ENCODE peak calls at places on chromosomes 2 and 18, in seven cellular contexts. B is GM23248, Z is GM23338, L is hepatocyte, C is PC-3, H is neural progenitor cell, S is HCT116. G is an unnamed sample. For H3K36me3, the result is how much of the 10 kb centered on the place peaks cover.

GRCh38 chr2:121791801-121792221 is 36.4 kb downstream of the TSN start:
- DNase-seq in Z (peak), C (no peak), B (no peak), H (no peak), L (no peak), S (no peak), G (no peak)

GRCh38 chr2:223243233-223243632 is 191.2 kb downstream of the KCNE4 start:
- DNase-seq in H (no peak), S (no peak), C (no peak), B (no peak), L (no peak), Z (no peak), G (no peak)

GRCh38 chr2:18345848-18346247 is 214.6 kb downstream of the RDH14 start:
- DNase-seq in S (no peak), B (peak), L (peak), C (peak), Z (no peak), H (no peak), G (no peak)

GRCh38 chr2:196758474-196759377 is 40.8 kb downstream of the GTF3C3 start:
- DNase-seq in Z (no peak), L (no peak), H (no peak), B (peak), S (no peak), C (peak), G (peak)

GRCh38 chr2:215652432-215652831 is 216.6 kb upstream of the FN1 start:
- DNase-seq in C (no peak), Z (no peak), L (no peak), S (no peak), H (no peak), B (peak), G (no peak)

GRCh38 chr18:2030647-2031046 is 540.7 kb downstream of the METTL4 start:
- DNase-seq in L (no peak), Z (no peak), H (no peak), C (no peak), B (no peak), S (no peak), G (no peak)

GRCh38 chr2:29113891-29114321 is 1.3 kb upstream of the CLIP4 start:
- DNase-seq in S (peak), B (peak), Z (no peak), L (peak), C (peak), H (no peak), G (no peak)

GRCh38 chr2:37631698-37632097 is 39.7 kb downstream of the CDC42EP3 start:
- DNase-seq in H (no peak), Z (no peak), C (no peak), B (no peak), S (no peak), L (no peak), G (no peak)

GRCh38 chr2:126656311-126657145 is 570 bp downstream of the GYPC start:
- DNase-seq in C (no peak), L (peak), S (no peak), B (peak), Z (peak), H (peak), G (peak)

GRCh38 chr2:240916571-240917008 is 10.5 kb downstream of the CROCC2 start:
- DNase-seq in L (peak), S (no peak), B (peak), C (peak), Z (peak), H (peak), G (no peak)

GRCh38 chr18:7812431-7813063 is 245.4 kb downstream of the PTPRM start:
- DNase-seq in S (no peak), L (no peak), H (no peak), B (peak), Z (no peak), C (peak), G (no peak)

GRCh38 chr2:45067859-45068642 is 58.8 kb upstream of the SIX2 start:
- DNase-seq in Z (peak), C (no peak), S (no peak), B (peak), H (peak), L (peak), G (no peak)

GRCh38 chr2:230660294-230661060 is 52.2 kb upstream of the CAB39 start:
- DNase-seq in C (no peak), H (no peak), S (no peak), B (no peak), Z (no peak), L (no peak), G (peak)

GRCh38 chr2:172429351-172429968 is 2.1 kb downstream of the ITGA6 start:
- DNase-seq in B (peak), S (no peak), L (peak), C (peak), H (peak), Z (no peak), G (no peak)

GRCh38 chr2:240350696-240351087 is 84.8 kb upstream of the GPC1 start:
- DNase-seq in B (peak), L (no peak), C (no peak), H (no peak), Z (no peak), S (no peak), G (no peak)

GRCh38 chr18:941331-941730 is 36.7 kb downstream of the ADCYAP1 start:
- DNase-seq in L (no peak), C (no peak), B (no peak), Z (no peak), S (no peak), H (no peak), G (no peak)
- TF ChIP-seq EZH2phosphoT487 in L (no peak), C (no peak), B (no peak), Z (no peak), S (no peak), H (no peak), G (no peak)

DNA sequence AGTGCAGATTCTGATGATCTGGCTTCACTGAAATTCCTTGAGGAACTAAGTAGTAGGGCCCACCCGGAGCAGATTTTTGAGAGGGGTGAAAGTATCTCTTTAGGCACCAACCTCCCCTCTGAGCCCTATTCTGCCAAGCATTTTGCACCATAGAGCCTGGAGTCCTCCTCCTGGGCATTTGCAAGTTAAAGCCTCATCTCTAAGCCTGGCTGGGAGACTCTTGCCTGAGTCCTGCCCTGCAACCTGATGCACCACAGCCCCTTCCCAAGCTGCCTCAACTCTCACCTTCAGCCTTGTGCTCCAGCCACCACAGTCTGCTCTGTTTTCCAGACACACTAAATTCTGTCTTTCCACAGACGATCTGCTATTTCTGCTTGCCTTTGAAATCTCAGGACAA is 79.6 kb upstream of the PKDCC start:
- DNase-seq in C (no peak), Z (no peak), B (no peak), S (no peak), L (no peak), H (no peak), G (no peak)
- H3K36me3 ChIP-seq in C (under half), Z (under half), B (under half), S (under half), L (under half), H (under half), G (under half)

DNA sequence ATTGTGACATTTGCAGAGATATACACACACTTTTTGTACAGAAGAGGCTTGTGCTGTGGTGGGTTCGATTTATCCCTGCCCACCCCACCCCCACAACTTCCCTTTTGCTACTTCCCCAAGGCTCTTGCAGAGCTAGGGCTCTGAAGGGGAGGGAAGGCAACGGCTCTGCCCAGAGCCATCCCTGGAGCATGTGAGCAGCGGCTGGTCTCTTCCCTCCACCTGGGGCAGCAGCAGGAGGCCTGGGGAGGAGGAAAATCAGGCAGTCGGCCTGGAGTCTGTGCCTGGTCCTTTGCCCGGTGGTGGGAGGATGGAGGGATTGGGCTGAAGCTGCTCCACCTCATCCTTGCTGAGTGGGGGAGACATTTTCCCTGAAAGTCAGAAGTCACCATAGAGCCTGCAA is 40.0 kb downstream of the STEAP3 start:
- DNase-seq in B (no peak), S (no peak), L (no peak), Z (no peak), H (no peak), C (no peak), G (no peak)
- H3K4me2 ChIP-seq in B (no peak), S (no peak), L (no peak), Z (no peak), H (no peak), C (no peak), G (no peak)

GRCh38 chr2:163401481-163401880 is 334.3 kb downstream of the FIGN start:
- DNase-seq in C (peak), S (no peak), B (peak), L (no peak), H (no peak), Z (no peak), G (no peak)
- TF ChIP-seq EZH2phosphoT487 in C (no peak), S (no peak), B (no peak), L (no peak), H (no peak), Z (no peak), G (no peak)

GRCh38 chr2:47715552-47715951 is 67.4 kb upstream of the MSH6 start:
- DNase-seq in B (no peak), L (no peak), Z (no peak), H (no peak), S (no peak), C (no peak), G (no peak)
- H3K36me3 ChIP-seq in B (under half), L (under half), Z (under half), H (under half), S (under half), C (under half), G (half or more)

GRCh38 chr2:238458641-238459040 is 31.9 kb downstream of the ASB1 start:
- DNase-seq in H (no peak), Z (no peak), L (no peak), S (no peak), B (peak), C (no peak), G (no peak)
- H3K4me2 ChIP-seq in H (no peak), Z (no peak), L (no peak), S (no peak), B (peak), C (no peak), G (no peak)

DNA sequence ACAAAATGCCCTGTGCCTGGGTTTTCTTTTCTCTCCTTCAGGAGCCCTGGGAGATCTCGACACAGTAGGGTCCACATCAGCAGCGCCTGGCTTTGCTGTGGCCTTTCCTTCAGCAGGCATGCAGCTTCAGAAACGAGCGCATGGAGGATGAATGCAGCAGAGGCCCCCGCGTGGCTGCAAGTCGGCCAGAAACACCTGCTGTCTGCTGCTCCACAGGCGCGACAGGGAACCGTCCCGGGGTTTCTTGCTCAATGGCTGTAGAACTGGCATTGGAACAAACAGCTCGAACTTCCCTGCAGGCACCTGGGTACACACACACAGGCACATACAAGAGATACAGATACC is 65.7 kb upstream of the SH3RF3 start:
- DNase-seq in S (no peak), B (no peak), H (no peak), L (no peak), C (peak), Z (peak), G (no peak)
- TF ChIP-seq EZH2phosphoT487 in S (no peak), B (no peak), H (no peak), L (no peak), C (no peak), Z (no peak), G (no peak)

GRCh38 chr18:77108821-77109692 is 23.5 kb downstream of the MBP start:
- DNase-seq in B (no peak), L (no peak), S (no peak), C (no peak), Z (no peak), H (no peak), G (no peak)
- H3K36me3 ChIP-seq in B (under half), L (under half), S (under half), C (under half), Z (under half), H (under half), G (under half)

DNA sequence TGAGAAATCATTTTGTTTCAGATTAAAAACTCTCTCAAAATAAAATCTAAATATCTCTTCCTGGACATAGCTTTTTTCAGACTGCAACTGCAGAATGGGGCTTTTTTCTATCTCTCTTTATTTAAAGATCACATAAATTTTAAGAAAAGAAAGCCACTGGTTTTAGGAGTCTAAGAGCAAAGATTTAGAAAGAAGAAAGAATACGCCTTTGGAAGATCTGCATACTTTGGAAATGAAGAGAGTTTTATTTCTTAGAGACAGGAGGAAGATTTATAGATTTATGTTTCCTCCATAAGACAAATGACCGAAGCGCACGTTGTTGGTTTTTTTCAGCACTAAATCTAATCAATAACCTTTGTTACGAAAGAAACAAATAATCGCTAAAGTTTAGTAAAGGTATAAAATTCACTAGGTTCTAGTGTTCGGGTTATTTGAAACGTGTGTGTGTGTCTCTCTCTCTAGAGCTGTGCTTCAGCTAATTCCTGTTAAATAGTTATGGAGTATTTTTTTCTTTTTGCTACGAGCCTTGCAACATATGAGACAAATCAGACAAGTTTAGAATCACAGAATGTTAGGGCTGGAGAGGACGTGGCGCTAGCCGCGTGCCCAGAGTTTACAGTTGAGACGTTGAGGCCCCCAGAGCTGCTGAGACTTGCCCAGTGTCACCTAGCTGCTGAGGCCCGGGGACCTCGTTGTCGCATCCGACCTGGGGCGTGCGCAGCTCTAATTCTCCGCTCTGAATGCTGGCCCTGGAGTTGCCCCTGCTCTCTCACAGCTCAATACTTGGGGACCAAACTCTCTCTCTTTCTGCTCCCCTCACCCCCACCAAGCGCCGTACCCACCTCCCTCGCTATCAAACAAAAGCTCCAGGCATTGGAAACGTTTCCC is 69.8 kb downstream of the CTAGE1 start:
- DNase-seq in H (no peak), B (peak), L (peak), S (no peak), C (no peak), Z (no peak), G (no peak)
- H3K4me2 ChIP-seq in H (peak), B (peak), L (peak), S (peak), C (peak), Z (peak), G (no peak)